ENCODE peak calls at places on chromosomes 16 and 17, in ten cellular contexts. A is heart left ventricle, G is sigmoid colon, D is GM12878, W is lung, F is hepatocyte, R is endothelial cell, I is uterus, K is fibroblast of lung, X is cardiac fibroblast. Q is an unnamed sample.

GRCh38 chr16:88705076-88705684 is 1.0 kb downstream of the RNF166 start:
- DNase-seq in A (no peak), G (no peak), D (no peak), W (no peak), F (no peak), R (no peak), I (no peak), K (peak; percentile 49), X (peak; percentile 31), Q (no peak)

GRCh38 chr16:68404736-68405345 is 43.5 kb downstream of the SMPD3 start:
- DNase-seq in A (no peak), G (no peak), D (no peak), W (no peak), F (no peak), R (no peak), I (no peak), K (no peak), X (no peak), Q (no peak)

GRCh38 chr17:588519-588918 is 126.1 kb downstream of the VPS53 start:
- DNase-seq in A (no peak), G (no peak), D (no peak), W (no peak), F (no peak), R (no peak), I (no peak), K (peak; percentile 72), X (peak; percentile 44), Q (no peak)

GRCh38 chr17:43524945-43525575 is 21.1 kb downstream of the ETV4 start:
- DNase-seq in A (no peak), G (no peak), D (no peak), W (no peak), F (no peak), R (no peak), I (no peak), K (peak; percentile 42), X (peak; percentile 50), Q (no peak)

GRCh38 chr16:78596348-78596995 is 497.0 kb downstream of the WWOX start:
- DNase-seq in A (no peak), G (no peak), D (no peak), W (no peak), F (no peak), R (no peak), I (no peak), K (no peak), X (no peak), Q (no peak)

GRCh38 chr16:65833171-65833871 is 533.2 kb upstream of the CDH5 start:
- DNase-seq in A (no peak), G (no peak), D (no peak), W (no peak), F (peak; percentile 56), R (no peak), I (no peak), K (peak; percentile 84), X (peak; percentile 65), Q (no peak)

GRCh38 chr16:929674-930073 is 41.1 kb downstream of the LMF1 start:
- DNase-seq in A (no peak), G (no peak), D (no peak), W (no peak), F (no peak), R (no peak), I (no peak), K (no peak), X (no peak), Q (no peak)

GRCh38 chr16:46908540-46909372 is 24.6 kb downstream of the GPT2 start:
- DNase-seq in A (no peak), G (no peak), D (no peak), W (peak; percentile 55), F (peak; percentile 79), R (peak; percentile 80), I (peak; percentile 31), K (peak; percentile 50), X (peak; percentile 73), Q (no peak)

GRCh38 chr17:39666601-39667261 is 1.5 kb upstream of the PNMT start:
- DNase-seq in A (peak; percentile 81), G (no peak), D (no peak), W (no peak), F (no peak), R (no peak), I (no peak), K (no peak), X (no peak), Q (peak; percentile 73)

GRCh38 chr16:4376126-4376819 is 4.6 kb downstream of the VASN start:
- DNase-seq in A (peak; percentile 91), G (peak; percentile 97), D (no peak), W (peak; percentile 86), F (peak; percentile 56), R (no peak), I (peak; percentile 97), K (peak; percentile 87), X (peak; percentile 93), Q (peak; percentile 93)

GRCh38 chr17:48179071-48179945 is 71.7 kb downstream of the SNX11 start:
- DNase-seq in A (no peak), G (no peak), D (no peak), W (no peak), F (no peak), R (no peak), I (no peak), K (peak; percentile 68), X (no peak), Q (no peak)

GRCh38 chr17:48180842-48181241 is 73.3 kb downstream of the SNX11 start:
- DNase-seq in A (no peak), G (no peak), D (no peak), W (no peak), F (no peak), R (no peak), I (no peak), K (no peak), X (no peak), Q (no peak)

GRCh38 chr17:48184721-48185120 is 77.2 kb downstream of the SNX11 start:
- DNase-seq in A (no peak), G (no peak), D (no peak), W (no peak), F (no peak), R (no peak), I (no peak), K (no peak), X (no peak), Q (no peak)

GRCh38 chr17:48178327-48178726 is 70.8 kb downstream of the SNX11 start:
- DNase-seq in A (no peak), G (no peak), D (no peak), W (no peak), F (no peak), R (no peak), I (no peak), K (no peak), X (no peak), Q (no peak)

GRCh38 chr17:48181653-48182052 is 74.1 kb downstream of the SNX11 start:
- DNase-seq in A (no peak), G (no peak), D (no peak), W (no peak), F (peak; percentile 21), R (peak; percentile 38), I (no peak), K (peak; percentile 20), X (peak; percentile 36), Q (no peak)
- TF ChIP-seq CTCF in A (no peak), G (no peak), D (no peak), W (no peak), F (peak; percentile 40), R (no peak), I (no peak), K (peak; percentile 16), X (peak; percentile 36), Q (peak; percentile 5)

GRCh38 chr17:50379733-50380132 is 6.7 kb downstream of the EME1 start:
- DNase-seq in A (no peak), G (no peak), D (no peak), W (no peak), F (no peak), R (no peak), I (no peak), K (no peak), X (no peak), Q (no peak)

GRCh38 chr17:50382931-50383330 is 9.9 kb downstream of the EME1 start:
- DNase-seq in A (no peak), G (no peak), D (no peak), W (no peak), F (no peak), R (no peak), I (no peak), K (no peak), X (no peak), Q (no peak)

GRCh38 chr17:50380369-50381259 is 7.6 kb downstream of the EME1 start:
- DNase-seq in A (no peak), G (no peak), D (no peak), W (no peak), F (no peak), R (no peak), I (no peak), K (no peak), X (no peak), Q (no peak)

GRCh38 chr17:50381260-50381815 is 8.3 kb downstream of the EME1 start:
- DNase-seq in A (no peak), G (no peak), D (no peak), W (no peak), F (no peak), R (no peak), I (no peak), K (no peak), X (no peak), Q (no peak)

DNA sequence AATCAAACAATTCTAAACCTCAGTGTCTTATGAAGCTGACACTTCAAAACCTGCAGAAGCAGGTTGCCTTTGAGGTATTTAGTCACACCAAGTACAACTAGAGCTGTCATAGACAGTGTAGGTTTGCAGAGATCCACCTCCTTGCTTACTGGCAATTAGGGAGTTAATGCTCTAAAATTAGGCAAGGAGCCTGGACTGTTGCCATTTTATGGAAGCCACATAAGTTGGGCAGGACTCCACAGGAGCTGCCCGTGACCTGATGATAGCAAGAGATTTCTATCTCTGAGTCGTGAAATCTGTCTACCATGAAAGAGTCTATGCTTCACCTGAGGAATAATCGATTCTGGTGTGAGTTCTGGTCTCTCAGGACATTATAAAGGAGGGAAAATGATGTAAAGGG is 8.9 kb downstream of the EME1 start:
- DNase-seq in A (no peak), G (no peak), D (no peak), W (no peak), F (no peak), R (no peak), I (no peak), K (no peak), X (no peak), Q (no peak)
- TF ChIP-seq CTCF in A (no peak), G (no peak), D (no peak), W (no peak), F (no peak), R (no peak), I (no peak), K (no peak), X (no peak), Q (no peak)

GRCh38 chr17:78668847-78669246 is 91.7 kb upstream of the DNAH17 start:
- DNase-seq in A (no peak), G (no peak), D (no peak), W (no peak), F (no peak), R (no peak), I (no peak), K (no peak), X (no peak), Q (no peak)
- TF ChIP-seq CTCF in A (no peak), G (no peak), D (no peak), W (no peak), F (no peak), R (no peak), I (no peak), K (no peak), X (no peak), Q (no peak)

DNA sequence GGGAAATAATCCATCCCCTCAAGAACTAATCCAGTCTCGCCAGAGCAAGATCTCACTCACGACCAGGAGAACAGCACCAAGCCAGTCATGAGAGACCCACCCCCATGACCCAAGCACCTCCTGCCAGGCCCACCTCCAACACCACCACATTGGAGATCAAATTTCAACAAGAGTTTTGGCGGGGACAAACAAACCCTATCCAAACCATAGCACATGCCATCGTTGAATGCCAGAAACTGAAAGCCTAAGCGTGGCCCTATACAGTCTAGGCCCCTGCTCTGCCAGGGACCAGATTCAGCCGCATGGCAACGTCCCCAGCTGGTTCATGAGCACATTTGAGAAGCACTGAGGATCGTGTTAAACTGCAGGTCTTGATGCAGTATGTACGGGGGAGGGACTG is 57.3 kb downstream of the AXIN2 start:
- DNase-seq in A (no peak), G (no peak), D (no peak), W (no peak), F (no peak), R (no peak), I (no peak), K (no peak), X (no peak), Q (no peak)
- TF ChIP-seq CTCF in A (no peak), G (no peak), D (no peak), W (no peak), F (no peak), R (no peak), I (no peak), K (no peak), X (no peak), Q (no peak)

Q was measured in psoas muscle.